ENCODE peak calls at places on chromosomes 3 and 15, in eight cellular contexts. Y is brain microvascular endothelial cell; H is KG1; M is naive B cell; Z is lower leg skin; W is T-helper 1 cell; F is GM13977; R is stimulated activated CD8-positive, alpha-beta memory T cell treated with anti-CD3 and anti-CD28 coated beads, Interleukin-4, amount 100 ng/mL, for 1 hour. X is an unnamed sample.

GRCh38 chr15:55106155-55106554 is 90.6 kb downstream of the RSL24D1 start:
- DNase-seq in Y (peak), H (no peak), M (no peak), Z (no peak), W (no peak), F (no peak), R (no peak), X (no peak)

GRCh38 chr15:90916461-90916860 is 13.4 kb downstream of the MAN2A2 start:
- DNase-seq in Y (no peak), H (no peak), M (no peak), Z (no peak), W (no peak), F (no peak), R (no peak), X (no peak)

GRCh38 chr15:26628879-26629529 is 143.9 kb downstream of the GABRB3 start:
- DNase-seq in Y (no peak), H (no peak), M (no peak), Z (no peak), W (no peak), F (no peak), R (no peak), X (peak)

GRCh38 chr15:50218291-50218690 is 36.3 kb downstream of the SLC27A2 start:
- DNase-seq in Y (no peak), H (no peak), M (no peak), Z (no peak), W (no peak), F (no peak), R (no peak), X (no peak)

GRCh38 chr3:78992400-78992799 is 775.4 kb downstream of the ROBO1 start:
- DNase-seq in Y (no peak), H (no peak), M (no peak), Z (no peak), W (no peak), F (no peak), R (no peak), X (no peak)

GRCh38 chr15:73704869-73705645 is 20.9 kb downstream of the CD276 start:
- DNase-seq in Y (peak), H (peak), M (peak), Z (no peak), W (peak), F (peak), R (peak), X (peak)

GRCh38 chr3:182058488-182058887 is 346.8 kb downstream of the SOX2 start:
- DNase-seq in Y (no peak), H (no peak), M (no peak), Z (no peak), W (no peak), F (no peak), R (no peak), X (no peak)

GRCh38 chr3:152662157-152662556 is 172.8 kb upstream of the P2RY1 start:
- DNase-seq in Y (no peak), H (no peak), M (no peak), Z (no peak), W (no peak), F (no peak), R (no peak), X (no peak)

GRCh38 chr3:38916706-38917105 is 100.7 kb upstream of the SCN10A start:
- DNase-seq in Y (peak), H (no peak), M (no peak), Z (no peak), W (no peak), F (no peak), R (no peak), X (no peak)